ENCODE peak calls at places on chromosomes 12 and 14, in five cellular contexts. One of them, this sample, is unnamed.

GRCh38 chr14:36820901-36821300 is 159.2 kb downstream of the PAX9 start:
- DNase-seq in head of caudate nucleus: no peak
- DNase-seq in posterior vena cava: no peak
- DNase-seq in effector CD4-positive, alpha-beta T cell: no peak
- DNase-seq in cardiac fibroblast: no peak
- DNase-seq in this sample: no peak

GRCh38 chr12:70598467-70599194 is 38.6 kb downstream of the PTPRB start:
- DNase-seq in cardiac fibroblast: peak
- DNase-seq in posterior vena cava: no peak
- DNase-seq in head of caudate nucleus: no peak
- DNase-seq in effector CD4-positive, alpha-beta T cell: no peak
- DNase-seq in this sample: peak

GRCh38 chr14:55389330-55389729 is 22.3 kb downstream of the ATG14 start:
- DNase-seq in effector CD4-positive, alpha-beta T cell: no peak
- DNase-seq in head of caudate nucleus: no peak
- DNase-seq in cardiac fibroblast: no peak
- DNase-seq in posterior vena cava: no peak
- DNase-seq in this sample: no peak

GRCh38 chr12:93790472-93791152 is 113.4 kb downstream of the CRADD start:
- DNase-seq in cardiac fibroblast: peak
- DNase-seq in effector CD4-positive, alpha-beta T cell: no peak
- DNase-seq in posterior vena cava: no peak
- DNase-seq in head of caudate nucleus: no peak
- DNase-seq in this sample: no peak

GRCh38 chr14:100278702-100279101 is 27.5 kb downstream of the SLC25A29 start:
- DNase-seq in effector CD4-positive, alpha-beta T cell: no peak
- DNase-seq in cardiac fibroblast: peak
- DNase-seq in head of caudate nucleus: no peak
- DNase-seq in posterior vena cava: peak
- DNase-seq in this sample: no peak

GRCh38 chr12:94148841-94149780 is 734 bp downstream of the PLXNC1 start:
- DNase-seq in effector CD4-positive, alpha-beta T cell: peak
- DNase-seq in posterior vena cava: peak
- DNase-seq in cardiac fibroblast: peak
- DNase-seq in head of caudate nucleus: peak
- DNase-seq in this sample: peak

GRCh38 chr14:42642787-42643186 is 1036.1 kb downstream of the LRFN5 start:
- DNase-seq in effector CD4-positive, alpha-beta T cell: no peak
- DNase-seq in posterior vena cava: no peak
- DNase-seq in head of caudate nucleus: no peak
- DNase-seq in cardiac fibroblast: no peak
- DNase-seq in this sample: no peak

GRCh38 chr12:83321971-83322370 is 635.3 kb downstream of the TMTC2 start:
- DNase-seq in head of caudate nucleus: no peak
- DNase-seq in effector CD4-positive, alpha-beta T cell: no peak
- DNase-seq in cardiac fibroblast: no peak
- DNase-seq in posterior vena cava: no peak
- DNase-seq in this sample: no peak

GRCh38 chr14:30610719-30611388 is 11.3 kb upstream of the SCFD1 start:
- DNase-seq in posterior vena cava: peak
- DNase-seq in head of caudate nucleus: peak
- DNase-seq in cardiac fibroblast: peak
- DNase-seq in effector CD4-positive, alpha-beta T cell: no peak
- DNase-seq in this sample: peak

GRCh38 chr12:6226701-6227096 is 26.5 kb downstream of the CD9 start:
- DNase-seq in effector CD4-positive, alpha-beta T cell: no peak
- DNase-seq in cardiac fibroblast: no peak
- DNase-seq in head of caudate nucleus: no peak
- DNase-seq in posterior vena cava: no peak
- DNase-seq in this sample: no peak

GRCh38 chr12:121892673-121893561 is 4.3 kb downstream of the PSMD9 start:
- DNase-seq in cardiac fibroblast: no peak
- DNase-seq in posterior vena cava: no peak
- DNase-seq in head of caudate nucleus: no peak
- DNase-seq in effector CD4-positive, alpha-beta T cell: no peak
- DNase-seq in this sample: no peak

GRCh38 chr12:93387780-93388179 is 10.1 kb downstream of the NUDT4 start:
- DNase-seq in cardiac fibroblast: no peak
- DNase-seq in effector CD4-positive, alpha-beta T cell: no peak
- DNase-seq in posterior vena cava: no peak
- DNase-seq in head of caudate nucleus: no peak
- DNase-seq in this sample: no peak

GRCh38 chr12:1583421-1584078 is 10.8 kb downstream of the FBXL14 start:
- DNase-seq in effector CD4-positive, alpha-beta T cell: peak
- DNase-seq in head of caudate nucleus: peak
- DNase-seq in cardiac fibroblast: peak
- DNase-seq in posterior vena cava: no peak
- DNase-seq in this sample: peak

GRCh38 chr12:68812553-68813241 is 4.7 kb downstream of the MDM2 start:
- DNase-seq in head of caudate nucleus: no peak
- DNase-seq in effector CD4-positive, alpha-beta T cell: no peak
- DNase-seq in cardiac fibroblast: no peak
- DNase-seq in posterior vena cava: no peak
- DNase-seq in this sample: no peak

GRCh38 chr12:108838194-108839010 is 19.0 kb downstream of the SSH1 start:
- DNase-seq in effector CD4-positive, alpha-beta T cell: peak
- DNase-seq in head of caudate nucleus: no peak
- DNase-seq in cardiac fibroblast: peak
- DNase-seq in posterior vena cava: peak
- DNase-seq in this sample: peak

GRCh38 chr14:78083837-78084236 is 86.3 kb upstream of the NRXN3 start:
- DNase-seq in effector CD4-positive, alpha-beta T cell: no peak
- DNase-seq in posterior vena cava: no peak
- DNase-seq in cardiac fibroblast: no peak
- DNase-seq in head of caudate nucleus: no peak
- DNase-seq in this sample: no peak

GRCh38 chr12:93039062-93039461 is 110.0 kb upstream of the EEA1 start:
- DNase-seq in effector CD4-positive, alpha-beta T cell: no peak
- DNase-seq in head of caudate nucleus: no peak
- DNase-seq in cardiac fibroblast: no peak
- DNase-seq in posterior vena cava: no peak
- DNase-seq in this sample: no peak

GRCh38 chr12:47803196-47803875 is 16.4 kb downstream of the HDAC7 start:
- DNase-seq in cardiac fibroblast: no peak
- DNase-seq in head of caudate nucleus: no peak
- DNase-seq in effector CD4-positive, alpha-beta T cell: no peak
- DNase-seq in posterior vena cava: peak
- DNase-seq in this sample: no peak

GRCh38 chr14:103386632-103387329 is 1.6 kb downstream of the MARK3 start:
- DNase-seq in head of caudate nucleus: no peak
- DNase-seq in posterior vena cava: no peak
- DNase-seq in effector CD4-positive, alpha-beta T cell: no peak
- DNase-seq in cardiac fibroblast: peak
- DNase-seq in this sample: no peak

GRCh38 chr14:59570122-59570521 is 6.5 kb downstream of the CCDC175 start:
- DNase-seq in effector CD4-positive, alpha-beta T cell: no peak
- DNase-seq in head of caudate nucleus: no peak
- DNase-seq in cardiac fibroblast: peak
- DNase-seq in posterior vena cava: no peak
- DNase-seq in this sample: no peak

GRCh38 chr12:64323476-64324225 is 66.9 kb downstream of the C12orf56 start:
- DNase-seq in head of caudate nucleus: no peak
- DNase-seq in posterior vena cava: no peak
- DNase-seq in cardiac fibroblast: no peak
- DNase-seq in effector CD4-positive, alpha-beta T cell: no peak
- DNase-seq in this sample: no peak

GRCh38 chr14:97025722-97026121 is 228.5 kb downstream of the VRK1 start:
- DNase-seq in posterior vena cava: no peak
- DNase-seq in effector CD4-positive, alpha-beta T cell: no peak
- DNase-seq in cardiac fibroblast: no peak
- DNase-seq in head of caudate nucleus: no peak
- DNase-seq in this sample: no peak